ENCODE peak calls at places on chromosomes 11 and 22, in five cellular contexts. I, E, F, T and G are unnamed samples.

GRCh38 chr22:39180566-39180965 is 28.1 kb upstream of the CBX7 start:
- DNase-seq in I (no peak), E (no peak), F (peak; percentile 6), T (no peak), G (no peak)

GRCh38 chr22:23255506-23255905 is 75.2 kb downstream of the BCR start:
- DNase-seq in I (no peak), E (no peak), F (no peak), T (no peak), G (no peak)

GRCh38 chr11:74341926-74342325 is 30.5 kb upstream of the P4HA3 start:
- DNase-seq in I (no peak), E (no peak), F (no peak), T (peak; percentile 35), G (no peak)

GRCh38 chr22:22076361-22076760 is 93.8 kb upstream of the TOP3B start:
- DNase-seq in I (no peak), E (no peak), F (no peak), T (no peak), G (no peak)

GRCh38 chr11:115477410-115477809 is 26.8 kb downstream of the CADM1 start:
- DNase-seq in I (no peak), E (no peak), F (no peak), T (no peak), G (no peak)

GRCh38 chr11:65355013-65355775 is 643 bp downstream of the TIGD3 start:
- DNase-seq in I (no peak), E (peak; percentile 53), F (peak; percentile 76), T (no peak), G (peak; percentile 57)

GRCh38 chr11:8533332-8533731 is 60.7 kb downstream of the STK33 start:
- DNase-seq in I (no peak), E (no peak), F (peak; percentile 51), T (no peak), G (no peak)

GRCh38 chr11:103051986-103052385 is 40.0 kb downstream of the DCUN1D5 start:
- DNase-seq in I (no peak), E (no peak), F (no peak), T (peak; percentile 26), G (no peak)

GRCh38 chr22:16917144-16918003 is 90.6 kb downstream of the GAB4 start:
- DNase-seq in I (peak; percentile 65), E (peak; percentile 32), F (peak; percentile 55), T (peak; percentile 59), G (peak; percentile 68)

GRCh38 chr22:42068351-42068730 is 2.3 kb downstream of the NAGA start:
- DNase-seq in I (no peak), E (no peak), F (no peak), T (no peak), G (no peak)

GRCh38 chr11:88398372-88399140 is 61.0 kb upstream of the CTSC start:
- DNase-seq in I (no peak), E (no peak), F (no peak), T (peak; percentile 81), G (no peak)

GRCh38 chr11:103407641-103408040 is 298.4 kb downstream of the DYNC2H1 start:
- DNase-seq in I (no peak), E (no peak), F (no peak), T (no peak), G (no peak)

GRCh38 chr11:117703209-117703608 is 93.8 kb downstream of the DSCAML1 start:
- DNase-seq in I (no peak), E (no peak), F (no peak), T (no peak), G (no peak)

GRCh38 chr11:20021771-20022362 is 138.4 kb downstream of the DBX1 start:
- DNase-seq in I (no peak), E (no peak), F (no peak), T (no peak), G (peak; percentile 41)

GRCh38 chr11:63565728-63566127 is 2.5 kb upstream of the PLAAT2 start:
- DNase-seq in I (no peak), E (no peak), F (no peak), T (no peak), G (no peak)

GRCh38 chr22:24989541-24989951 is 37.0 kb downstream of the KIAA1671 start:
- DNase-seq in I (no peak), E (no peak), F (no peak), T (no peak), G (no peak)

GRCh38 chr11:119322360-119322739 is 5.4 kb upstream of the MCAM start:
- DNase-seq in I (no peak), E (no peak), F (no peak), T (no peak), G (no peak)

GRCh38 chr11:125166903-125167291 is 2.3 kb downstream of the PKNOX2 start:
- DNase-seq in I (no peak), E (no peak), F (peak; percentile 27), T (no peak), G (no peak)

GRCh38 chr11:96456111-96456510 is 66.3 kb downstream of the JRKL start:
- DNase-seq in I (no peak), E (no peak), F (no peak), T (no peak), G (no peak)

GRCh38 chr22:21937041-21937820 is 15.4 kb downstream of the PPM1F start:
- DNase-seq in I (no peak), E (no peak), F (no peak), T (peak; percentile 31), G (peak; percentile 25)

GRCh38 chr11:131691558-131692041 is 321.2 kb downstream of the NTM start:
- DNase-seq in I (no peak), E (peak; percentile 60), F (peak; percentile 76), T (peak; percentile 31), G (no peak)

GRCh38 chr11:5452712-5453111 is 3.6 kb downstream of the OR51I2 start:
- DNase-seq in I (no peak), E (no peak), F (no peak), T (no peak), G (no peak)
- TF ChIP-seq CTCF in I (no peak), E (no peak), F (no peak), T (no peak), G (no peak)

GRCh38 chr11:17770917-17771316 is 36.3 kb downstream of the KCNC1 start:
- DNase-seq in I (no peak), E (no peak), F (no peak), T (peak; percentile 27), G (no peak)
- TF ChIP-seq CTCF in I (no peak), E (peak; percentile 25), F (no peak), T (peak; percentile 38), G (no peak)

GRCh38 chr11:121429556-121429955 is 22.6 kb upstream of the SORL1 start:
- DNase-seq in I (no peak), E (no peak), F (no peak), T (no peak), G (no peak)

GRCh38 chr11:121425818-121426217 is 26.3 kb upstream of the SORL1 start:
- DNase-seq in I (no peak), E (no peak), F (no peak), T (no peak), G (no peak)

GRCh38 chr11:121422675-121423074 is 29.4 kb upstream of the SORL1 start:
- DNase-seq in I (no peak), E (no peak), F (no peak), T (no peak), G (no peak)

GRCh38 chr11:121431820-121432526 is 20.1 kb upstream of the SORL1 start:
- DNase-seq in I (no peak), E (no peak), F (no peak), T (no peak), G (no peak)

DNA sequence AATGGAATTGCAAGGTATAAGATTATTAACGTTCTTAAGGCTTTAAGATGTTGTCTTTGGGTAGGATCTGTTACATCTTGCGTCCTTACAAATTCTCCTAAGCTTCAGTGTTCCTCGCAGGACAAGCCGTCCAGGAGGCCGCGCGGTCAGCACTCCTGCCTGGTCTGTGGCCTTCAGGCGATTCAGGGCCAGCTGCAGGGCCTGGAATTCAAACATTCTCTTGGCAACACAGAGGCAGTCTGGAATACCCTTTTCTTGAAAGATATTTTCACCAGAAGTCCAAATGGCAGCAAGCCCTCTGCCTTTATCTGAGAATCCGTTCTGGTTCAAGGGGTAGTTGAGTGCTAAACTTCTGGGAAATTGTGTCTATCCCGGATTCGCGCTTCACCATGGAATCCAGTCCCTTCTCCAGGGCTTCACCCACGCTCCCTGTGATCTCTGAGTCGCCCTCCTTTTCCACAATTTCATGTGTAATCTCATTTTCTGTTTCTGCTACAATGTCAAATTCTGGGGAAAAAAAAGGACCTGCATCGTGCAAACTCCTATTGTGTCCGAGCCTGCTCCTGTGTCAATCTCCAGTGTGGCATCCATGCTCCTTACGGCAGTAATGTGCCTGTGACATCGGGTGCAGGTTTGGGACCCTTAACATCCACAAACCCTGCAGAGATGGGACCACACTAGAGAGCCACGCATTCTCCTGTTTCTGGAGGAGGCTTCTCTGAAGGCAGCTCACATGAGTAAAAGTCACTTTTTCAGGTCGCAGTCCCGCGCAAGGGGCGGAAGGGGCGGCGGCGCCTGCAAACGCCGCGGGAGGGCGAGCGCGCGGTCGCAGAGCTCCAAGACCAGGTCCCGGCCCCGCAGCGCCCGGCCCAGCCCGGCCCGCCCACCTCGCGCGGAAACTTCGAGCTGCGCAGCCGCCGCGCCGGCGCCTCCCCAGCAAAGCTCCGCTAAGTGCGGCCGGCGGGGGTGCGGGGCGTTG is 25.3 kb upstream of the SORL1 start:
- DNase-seq in I (no peak), E (peak; percentile 55), F (peak; percentile 69), T (no peak), G (peak; percentile 16)
- TF ChIP-seq CTCF in I (no peak), E (no peak), F (peak; percentile 16), T (no peak), G (no peak)

DNA sequence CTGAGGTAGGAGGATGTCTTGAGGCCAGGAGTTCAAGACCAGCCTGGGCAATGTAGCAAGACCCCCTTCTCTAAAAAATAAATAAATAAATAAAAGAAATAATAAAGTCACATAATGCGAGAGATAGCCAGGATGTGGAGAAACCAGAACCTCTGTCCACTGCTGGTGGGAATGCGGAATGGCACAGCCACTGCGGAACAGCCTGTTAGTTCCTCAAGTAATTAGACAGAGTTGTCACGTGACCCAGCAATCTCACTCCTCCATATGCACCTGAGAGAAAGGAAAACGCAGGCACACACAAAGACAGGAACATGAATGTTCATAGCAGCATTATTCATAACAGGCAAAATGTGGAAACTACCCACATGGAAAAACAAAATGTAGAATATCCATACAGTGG is 27.5 kb downstream of the LIF start:
- DNase-seq in I (no peak), E (peak; percentile 29), F (no peak), T (no peak), G (no peak)
- TF ChIP-seq CTCF in I (peak; percentile 25), E (no peak), F (no peak), T (no peak), G (no peak)

DNA sequence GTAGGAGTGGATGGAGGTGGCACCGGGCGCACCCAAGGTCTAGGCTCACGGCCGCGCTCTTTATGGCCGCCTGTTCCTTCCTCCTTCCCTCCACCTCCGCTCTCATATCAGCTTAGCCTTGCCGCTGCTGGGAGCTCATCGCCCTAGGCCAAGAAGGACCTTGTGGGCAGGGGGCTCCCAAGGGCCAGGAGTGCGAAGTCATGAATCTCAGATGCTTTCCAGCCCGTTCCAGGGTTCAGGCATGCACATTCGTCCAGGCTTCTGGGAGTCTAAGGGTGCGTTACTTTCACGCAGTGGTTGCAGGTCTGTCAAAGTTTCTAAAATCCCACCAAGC is 4.1 kb upstream of the GALR3 start:
- DNase-seq in I (no peak), E (no peak), F (no peak), T (no peak), G (no peak)
- TF ChIP-seq CTCF in I (no peak), E (no peak), F (no peak), T (no peak), G (no peak)

GRCh38 chr11:30855383-30856006 is 269.3 kb upstream of the MPPED2 start:
- DNase-seq in I (no peak), E (peak; percentile 52), F (no peak), T (peak; percentile 2), G (no peak)
- TF ChIP-seq CTCF in I (peak; percentile 58), E (no peak), F (no peak), T (peak; percentile 3), G (no peak)